ENCODE peak calls at places on chromosomes 1 and 21, in four cellular contexts. D, Z, T and L are unnamed samples.

GRCh38 chr1:69524010-69524409 is 43.7 kb upstream of the LRRC7 start:
- DNase-seq in D (no peak), Z (peak), T (peak), L (no peak)

GRCh38 chr21:36706951-36707762 is 8.2 kb downstream of the SIM2 start:
- DNase-seq in D (peak), Z (no peak), T (no peak), L (no peak)

GRCh38 chr1:92210701-92211100 is 7.0 kb upstream of the C1orf146 start:
- DNase-seq in D (no peak), Z (peak), T (no peak), L (no peak)

GRCh38 chr21:31255846-31256395 is 88.1 kb downstream of the TIAM1 start:
- DNase-seq in D (no peak), Z (no peak), T (no peak), L (no peak)

GRCh38 chr1:24878775-24879742 is 51.0 kb downstream of the RUNX3 start:
- DNase-seq in D (no peak), Z (no peak), T (peak), L (no peak)

GRCh38 chr1:94646151-94646643 is 104.6 kb upstream of the F3 start:
- DNase-seq in D (no peak), Z (peak), T (peak), L (no peak)

GRCh38 chr21:46187814-46188213 is 3.6 kb upstream of the SPATC1L start:
- DNase-seq in D (no peak), Z (no peak), T (no peak), L (no peak)

GRCh38 chr1:168960114-168960513 is 146.4 kb upstream of the ATP1B1 start:
- DNase-seq in D (no peak), Z (no peak), T (no peak), L (no peak)

GRCh38 chr1:20212685-20213331 is 26.5 kb upstream of the PLA2G2C start:
- DNase-seq in D (peak), Z (peak), T (peak), L (no peak)

GRCh38 chr1:59013276-59013927 is 229.6 kb upstream of the JUN start:
- DNase-seq in D (peak), Z (peak), T (peak), L (no peak)

GRCh38 chr1:155871390-155871789 is 12.0 kb downstream of the SYT11 start:
- DNase-seq in D (peak), Z (no peak), T (no peak), L (no peak)

GRCh38 chr1:3061981-3062615 is 6.9 kb upstream of the PRDM16 start:
- DNase-seq in D (no peak), Z (no peak), T (no peak), L (no peak)

GRCh38 chr1:60866884-60867648 is 215.3 kb upstream of the NFIA start:
- DNase-seq in D (no peak), Z (no peak), T (peak), L (no peak)

GRCh38 chr1:24619376-24619775 is 23.7 kb upstream of the SRRM1 start:
- DNase-seq in D (no peak), Z (no peak), T (no peak), L (no peak)

GRCh38 chr1:224850446-224850845 is 79.0 kb upstream of the DNAH14 start:
- DNase-seq in D (no peak), Z (no peak), T (no peak), L (no peak)

DNA sequence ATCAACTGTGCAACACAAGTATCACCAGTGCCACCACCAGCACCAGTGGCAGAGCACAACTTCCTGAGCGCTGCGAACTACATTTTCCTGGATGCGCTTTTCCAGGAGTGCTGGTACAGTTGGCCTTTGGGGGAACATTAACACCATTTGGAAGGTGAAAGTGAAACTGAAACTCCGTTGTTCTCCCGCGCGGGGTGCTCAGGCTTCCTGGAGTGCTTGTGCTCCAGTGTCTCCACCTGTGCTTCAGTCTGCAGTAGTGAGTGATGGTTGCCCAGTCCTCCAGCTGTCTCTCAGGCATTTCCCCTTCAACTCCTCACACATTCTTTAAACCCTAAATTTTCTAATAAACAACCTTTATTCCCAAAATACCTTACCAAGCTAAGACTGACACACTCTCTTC is 187.8 kb downstream of the LRRIQ3 start:
- DNase-seq in D (no peak), Z (no peak), T (no peak), L (no peak)
- TF ChIP-seq CTCF in D (no peak), Z (no peak), T (no peak), L (no peak)

DNA sequence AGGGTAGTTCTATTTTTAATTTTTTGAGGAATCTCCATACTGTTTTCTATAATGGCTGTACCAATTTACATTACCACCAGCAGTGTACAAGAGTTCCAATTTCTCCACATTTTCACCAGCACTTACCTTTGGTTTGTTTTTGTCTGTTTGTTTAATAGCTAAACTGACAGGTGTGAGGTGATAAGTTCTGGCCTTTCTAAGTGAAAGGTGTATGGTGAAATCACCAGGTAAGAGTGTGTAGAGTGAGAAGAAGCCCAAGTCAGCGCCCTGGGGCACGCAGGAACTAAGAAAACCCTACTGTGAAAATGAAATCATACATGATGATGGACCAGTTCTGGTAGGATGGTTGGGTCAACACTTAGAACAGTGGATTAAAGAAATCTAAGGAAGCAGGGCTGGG is 34.5 kb downstream of the BTG3 start:
- DNase-seq in D (no peak), Z (no peak), T (no peak), L (no peak)
- TF ChIP-seq CTCF in D (no peak), Z (no peak), T (no peak), L (no peak)

DNA sequence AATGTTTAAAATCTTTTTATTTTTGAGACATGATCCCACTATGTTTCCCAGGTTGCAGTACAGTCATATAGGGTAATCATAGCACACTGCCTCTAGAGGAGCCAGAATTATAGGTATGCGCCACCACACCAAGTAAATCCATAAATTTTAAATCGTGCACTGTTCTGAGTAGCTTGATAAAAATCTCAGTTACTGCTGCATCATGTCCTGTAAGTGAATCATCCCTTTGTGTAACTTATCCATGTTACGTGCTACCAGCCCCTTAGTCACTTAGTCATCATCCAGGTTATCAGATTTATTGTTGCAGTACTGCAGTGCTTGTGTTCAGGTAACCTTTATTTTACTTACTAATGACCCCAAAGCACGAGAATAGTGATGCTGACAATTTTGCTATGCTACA is 1770.9 kb downstream of the BRINP3 start:
- DNase-seq in D (no peak), Z (peak), T (no peak), L (no peak)
- TF ChIP-seq CTCF in D (no peak), Z (no peak), T (no peak), L (no peak)

DNA sequence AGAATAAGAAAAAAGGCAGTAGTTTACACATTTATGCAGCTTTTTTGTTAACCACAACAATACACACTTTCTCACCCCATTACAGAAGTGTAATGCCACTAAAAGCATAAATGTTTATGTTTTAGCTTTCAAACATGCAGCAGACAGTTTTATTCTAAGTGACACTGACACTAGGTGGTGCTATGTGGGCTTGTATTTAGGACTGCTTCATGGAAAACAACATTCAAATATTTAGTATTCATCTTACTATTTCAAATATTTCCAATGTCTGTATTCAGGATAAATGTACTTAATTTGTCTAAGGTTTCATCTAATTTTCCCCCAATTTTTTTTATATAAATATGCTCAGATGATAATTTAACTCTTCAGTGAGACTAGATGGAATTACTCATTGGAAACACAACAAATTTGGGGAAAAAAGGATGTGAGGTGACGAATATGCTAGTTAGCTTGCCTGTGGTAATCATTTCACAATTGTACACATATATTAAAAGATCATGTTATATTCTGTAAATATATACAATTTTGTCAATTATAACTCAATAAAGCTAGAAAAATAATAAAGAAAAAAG is 71.4 kb downstream of the USP1 start:
- DNase-seq in D (peak), Z (peak), T (peak), L (peak)
- TF ChIP-seq CTCF in D (peak), Z (peak), T (peak), L (peak)

DNA sequence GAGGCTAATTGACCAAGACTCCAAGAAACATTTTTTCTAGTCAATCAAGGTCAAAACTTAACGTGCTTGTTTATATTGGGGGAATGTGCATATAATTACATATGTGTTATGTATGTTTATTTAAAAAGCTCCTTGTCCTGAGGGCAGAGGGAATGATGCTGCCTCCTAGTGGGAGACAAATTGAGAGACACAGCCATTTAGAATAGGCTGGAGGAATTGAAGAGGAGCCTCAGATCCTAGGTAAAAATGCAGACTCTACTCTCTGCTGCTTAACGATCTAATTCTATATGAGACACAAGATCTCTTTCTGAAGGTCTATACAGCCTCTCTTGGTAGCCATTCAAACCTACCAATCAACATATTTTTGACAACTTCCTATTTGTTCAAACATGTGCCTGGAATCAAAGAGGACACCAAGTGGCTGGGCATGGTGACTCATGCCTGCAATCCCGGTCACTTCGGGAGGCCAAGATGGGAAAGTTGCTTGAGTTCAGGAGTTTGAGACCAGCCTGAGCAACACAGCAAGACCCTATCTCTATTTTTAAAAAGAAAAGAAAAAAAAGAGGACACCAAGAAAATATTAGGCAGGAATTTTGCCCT is 136.6 kb upstream of the ZNF648 start:
- DNase-seq in D (peak), Z (peak), T (peak), L (no peak)
- TF ChIP-seq CTCF in D (peak), Z (peak), T (peak), L (peak)